ENCODE peak calls at places on chromosome 5, in nine cellular contexts. One of them, this sample, is unnamed.

GRCh38 chr5:61840354-61840753 is 465.7 kb upstream of the KIF2A start:
- DNase-seq in endodermal cell: peak
- DNase-seq in lung: no peak
- DNase-seq in kidney: no peak
- DNase-seq in progenitor cell of endocrine pancreas: no peak
- DNase-seq in foreskin fibroblast: no peak
- DNase-seq in lower lobe of right lung: no peak
- DNase-seq in dorsolateral prefrontal cortex: no peak
- DNase-seq in GM13977: no peak
- DNase-seq in this sample: no peak

GRCh38 chr5:112752335-112752734 is 14.7 kb downstream of the APC start:
- DNase-seq in endodermal cell: no peak
- DNase-seq in lung: no peak
- DNase-seq in kidney: no peak
- DNase-seq in progenitor cell of endocrine pancreas: no peak
- DNase-seq in foreskin fibroblast: no peak
- DNase-seq in lower lobe of right lung: no peak
- DNase-seq in dorsolateral prefrontal cortex: no peak
- DNase-seq in GM13977: no peak
- DNase-seq in this sample: no peak

GRCh38 chr5:134877159-134877558 is 3.0 kb downstream of the TXNDC15 start:
- DNase-seq in endodermal cell: no peak
- DNase-seq in lung: no peak
- DNase-seq in kidney: no peak
- DNase-seq in progenitor cell of endocrine pancreas: no peak
- DNase-seq in foreskin fibroblast: no peak
- DNase-seq in lower lobe of right lung: no peak
- DNase-seq in dorsolateral prefrontal cortex: no peak
- DNase-seq in GM13977: peak
- DNase-seq in this sample: no peak

GRCh38 chr5:123752576-123752975 is 240.6 kb downstream of the CSNK1G3 start:
- DNase-seq in endodermal cell: no peak
- DNase-seq in lung: no peak
- DNase-seq in kidney: no peak
- DNase-seq in progenitor cell of endocrine pancreas: no peak
- DNase-seq in foreskin fibroblast: peak
- DNase-seq in lower lobe of right lung: no peak
- DNase-seq in dorsolateral prefrontal cortex: no peak
- DNase-seq in GM13977: no peak
- DNase-seq in this sample: no peak

GRCh38 chr5:134511796-134512660 is 13.4 kb upstream of the JADE2 start:
- DNase-seq in endodermal cell: peak
- DNase-seq in lung: peak
- DNase-seq in kidney: peak
- DNase-seq in progenitor cell of endocrine pancreas: no peak
- DNase-seq in foreskin fibroblast: peak
- DNase-seq in lower lobe of right lung: peak
- DNase-seq in dorsolateral prefrontal cortex: no peak
- DNase-seq in GM13977: no peak
- DNase-seq in this sample: no peak

GRCh38 chr5:78677777-78678668 is 29.5 kb upstream of the LHFPL2 start:
- DNase-seq in endodermal cell: no peak
- DNase-seq in lung: no peak
- DNase-seq in kidney: peak
- DNase-seq in progenitor cell of endocrine pancreas: no peak
- DNase-seq in foreskin fibroblast: peak
- DNase-seq in lower lobe of right lung: no peak
- DNase-seq in dorsolateral prefrontal cortex: no peak
- DNase-seq in GM13977: peak
- DNase-seq in this sample: no peak

GRCh38 chr5:126594676-126595485 is at the start of gene ALDH7A1:
- DNase-seq in endodermal cell: peak
- DNase-seq in lung: peak
- DNase-seq in kidney: peak
- DNase-seq in progenitor cell of endocrine pancreas: peak
- DNase-seq in foreskin fibroblast: peak
- DNase-seq in lower lobe of right lung: peak
- DNase-seq in dorsolateral prefrontal cortex: peak
- DNase-seq in GM13977: peak
- DNase-seq in this sample: peak

GRCh38 chr5:8843766-8844165 is 702.1 kb downstream of the SEMA5A start:
- DNase-seq in endodermal cell: no peak
- DNase-seq in lung: no peak
- DNase-seq in kidney: no peak
- DNase-seq in progenitor cell of endocrine pancreas: no peak
- DNase-seq in foreskin fibroblast: peak
- DNase-seq in lower lobe of right lung: no peak
- DNase-seq in dorsolateral prefrontal cortex: no peak
- DNase-seq in GM13977: no peak
- DNase-seq in this sample: no peak

GRCh38 chr5:148687427-148687826 is 33.1 kb upstream of the HTR4 start:
- DNase-seq in endodermal cell: peak
- DNase-seq in lung: no peak
- DNase-seq in kidney: no peak
- DNase-seq in progenitor cell of endocrine pancreas: no peak
- DNase-seq in foreskin fibroblast: peak
- DNase-seq in lower lobe of right lung: no peak
- DNase-seq in dorsolateral prefrontal cortex: no peak
- DNase-seq in GM13977: no peak
- DNase-seq in this sample: peak

GRCh38 chr5:33807771-33808170 is 84.0 kb downstream of the ADAMTS12 start:
- DNase-seq in endodermal cell: no peak
- DNase-seq in lung: no peak
- DNase-seq in kidney: no peak
- DNase-seq in progenitor cell of endocrine pancreas: no peak
- DNase-seq in foreskin fibroblast: peak
- DNase-seq in lower lobe of right lung: no peak
- DNase-seq in dorsolateral prefrontal cortex: no peak
- DNase-seq in GM13977: no peak
- DNase-seq in this sample: no peak

GRCh38 chr5:180085837-180086236 is 14.3 kb upstream of the RNF130 start:
- DNase-seq in endodermal cell: peak
- DNase-seq in lung: no peak
- DNase-seq in kidney: no peak
- DNase-seq in progenitor cell of endocrine pancreas: no peak
- DNase-seq in foreskin fibroblast: no peak
- DNase-seq in lower lobe of right lung: no peak
- DNase-seq in dorsolateral prefrontal cortex: no peak
- DNase-seq in GM13977: no peak
- DNase-seq in this sample: no peak

GRCh38 chr5:72156921-72157320 is 49.6 kb downstream of the MAP1B start:
- DNase-seq in endodermal cell: no peak
- DNase-seq in lung: no peak
- DNase-seq in kidney: no peak
- DNase-seq in progenitor cell of endocrine pancreas: no peak
- DNase-seq in foreskin fibroblast: peak
- DNase-seq in lower lobe of right lung: no peak
- DNase-seq in dorsolateral prefrontal cortex: no peak
- DNase-seq in GM13977: no peak
- DNase-seq in this sample: no peak

GRCh38 chr5:73701566-73701965 is 75.6 kb downstream of the ARHGEF28 start:
- DNase-seq in endodermal cell: no peak
- DNase-seq in lung: no peak
- DNase-seq in kidney: no peak
- DNase-seq in progenitor cell of endocrine pancreas: no peak
- DNase-seq in foreskin fibroblast: no peak
- DNase-seq in lower lobe of right lung: no peak
- DNase-seq in dorsolateral prefrontal cortex: no peak
- DNase-seq in GM13977: no peak
- DNase-seq in this sample: no peak

GRCh38 chr5:73702534-73702933 is 76.5 kb downstream of the ARHGEF28 start:
- DNase-seq in endodermal cell: no peak
- DNase-seq in lung: no peak
- DNase-seq in kidney: no peak
- DNase-seq in progenitor cell of endocrine pancreas: no peak
- DNase-seq in foreskin fibroblast: no peak
- DNase-seq in lower lobe of right lung: no peak
- DNase-seq in dorsolateral prefrontal cortex: no peak
- DNase-seq in GM13977: no peak
- DNase-seq in this sample: no peak

GRCh38 chr5:73702951-73703350 is 77.0 kb downstream of the ARHGEF28 start:
- DNase-seq in endodermal cell: no peak
- DNase-seq in lung: no peak
- DNase-seq in kidney: no peak
- DNase-seq in progenitor cell of endocrine pancreas: no peak
- DNase-seq in foreskin fibroblast: no peak
- DNase-seq in lower lobe of right lung: no peak
- DNase-seq in dorsolateral prefrontal cortex: no peak
- DNase-seq in GM13977: no peak
- DNase-seq in this sample: no peak

GRCh38 chr5:73706963-73707362 is 81.0 kb downstream of the ARHGEF28 start:
- DNase-seq in endodermal cell: no peak
- DNase-seq in lung: no peak
- DNase-seq in kidney: no peak
- DNase-seq in progenitor cell of endocrine pancreas: no peak
- DNase-seq in foreskin fibroblast: no peak
- DNase-seq in lower lobe of right lung: no peak
- DNase-seq in dorsolateral prefrontal cortex: no peak
- DNase-seq in GM13977: no peak
- DNase-seq in this sample: no peak

DNA sequence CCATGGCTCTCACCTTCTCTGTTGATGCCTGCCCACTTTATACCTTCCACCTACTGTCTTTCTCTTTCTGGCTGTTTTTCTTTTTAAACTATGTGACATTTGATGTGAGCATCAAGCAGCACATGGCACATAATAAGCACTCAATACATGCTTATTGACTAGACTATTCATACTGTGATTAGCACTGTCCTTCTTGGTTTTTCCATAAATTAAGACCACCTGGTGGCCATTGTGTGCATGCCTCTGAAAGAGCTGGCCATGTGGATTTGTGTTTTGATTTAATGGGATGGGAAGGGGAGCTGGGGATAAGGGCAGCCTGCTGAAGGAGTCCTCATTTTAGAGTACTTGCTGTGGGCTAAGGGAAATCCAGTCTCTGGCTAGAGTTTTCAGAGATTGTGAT is 79.4 kb downstream of the ARHGEF28 start:
- DNase-seq in endodermal cell: no peak
- DNase-seq in lung: no peak
- DNase-seq in kidney: no peak
- DNase-seq in progenitor cell of endocrine pancreas: no peak
- DNase-seq in foreskin fibroblast: no peak
- DNase-seq in lower lobe of right lung: no peak
- DNase-seq in dorsolateral prefrontal cortex: no peak
- DNase-seq in GM13977: no peak
- DNase-seq in this sample: no peak
- TF ChIP-seq CTCF in endodermal cell: peak
- TF ChIP-seq CTCF in lung: no peak
- TF ChIP-seq CTCF in kidney: no peak
- TF ChIP-seq CTCF in progenitor cell of endocrine pancreas: peak
- TF ChIP-seq CTCF in foreskin fibroblast: no peak
- TF ChIP-seq CTCF in lower lobe of right lung: no peak
- TF ChIP-seq CTCF in dorsolateral prefrontal cortex: no peak
- TF ChIP-seq CTCF in GM13977: no peak
- TF ChIP-seq CTCF in this sample: no peak

GRCh38 chr5:172868924-172869565 is 35.0 kb downstream of the ERGIC1 start:
- DNase-seq in endodermal cell: no peak
- DNase-seq in lung: peak
- DNase-seq in kidney: peak
- DNase-seq in progenitor cell of endocrine pancreas: no peak
- DNase-seq in foreskin fibroblast: peak
- DNase-seq in lower lobe of right lung: peak
- DNase-seq in dorsolateral prefrontal cortex: peak
- DNase-seq in GM13977: no peak
- DNase-seq in this sample: no peak
- TF ChIP-seq CTCF in endodermal cell: no peak
- TF ChIP-seq CTCF in lung: no peak
- TF ChIP-seq CTCF in kidney: no peak
- TF ChIP-seq CTCF in progenitor cell of endocrine pancreas: no peak
- TF ChIP-seq CTCF in foreskin fibroblast: peak
- TF ChIP-seq CTCF in lower lobe of right lung: peak
- TF ChIP-seq CTCF in dorsolateral prefrontal cortex: no peak
- TF ChIP-seq CTCF in GM13977: no peak
- TF ChIP-seq CTCF in this sample: no peak

GRCh38 chr5:158898185-158899177 is 201.2 kb downstream of the EBF1 start:
- DNase-seq in endodermal cell: no peak
- DNase-seq in lung: no peak
- DNase-seq in kidney: no peak
- DNase-seq in progenitor cell of endocrine pancreas: no peak
- DNase-seq in foreskin fibroblast: no peak
- DNase-seq in lower lobe of right lung: no peak
- DNase-seq in dorsolateral prefrontal cortex: no peak
- DNase-seq in GM13977: peak
- DNase-seq in this sample: no peak

GRCh38 chr5:158895573-158895972 is 204.1 kb downstream of the EBF1 start:
- DNase-seq in endodermal cell: peak
- DNase-seq in lung: no peak
- DNase-seq in kidney: no peak
- DNase-seq in progenitor cell of endocrine pancreas: no peak
- DNase-seq in foreskin fibroblast: peak
- DNase-seq in lower lobe of right lung: no peak
- DNase-seq in dorsolateral prefrontal cortex: no peak
- DNase-seq in GM13977: no peak
- DNase-seq in this sample: no peak

GRCh38 chr5:158899792-158900191 is 199.9 kb downstream of the EBF1 start:
- DNase-seq in endodermal cell: no peak
- DNase-seq in lung: peak
- DNase-seq in kidney: peak
- DNase-seq in progenitor cell of endocrine pancreas: no peak
- DNase-seq in foreskin fibroblast: peak
- DNase-seq in lower lobe of right lung: no peak
- DNase-seq in dorsolateral prefrontal cortex: no peak
- DNase-seq in GM13977: no peak
- DNase-seq in this sample: no peak

GRCh38 chr5:158897444-158898160 is 202.1 kb downstream of the EBF1 start:
- DNase-seq in endodermal cell: no peak
- DNase-seq in lung: no peak
- DNase-seq in kidney: no peak
- DNase-seq in progenitor cell of endocrine pancreas: no peak
- DNase-seq in foreskin fibroblast: no peak
- DNase-seq in lower lobe of right lung: no peak
- DNase-seq in dorsolateral prefrontal cortex: no peak
- DNase-seq in GM13977: no peak
- DNase-seq in this sample: no peak

GRCh38 chr5:158899201-158899600 is 200.5 kb downstream of the EBF1 start:
- DNase-seq in endodermal cell: no peak
- DNase-seq in lung: no peak
- DNase-seq in kidney: no peak
- DNase-seq in progenitor cell of endocrine pancreas: no peak
- DNase-seq in foreskin fibroblast: peak
- DNase-seq in lower lobe of right lung: no peak
- DNase-seq in dorsolateral prefrontal cortex: no peak
- DNase-seq in GM13977: no peak
- DNase-seq in this sample: no peak
- TF ChIP-seq CTCF in endodermal cell: no peak
- TF ChIP-seq CTCF in lung: no peak
- TF ChIP-seq CTCF in kidney: no peak
- TF ChIP-seq CTCF in progenitor cell of endocrine pancreas: no peak
- TF ChIP-seq CTCF in foreskin fibroblast: no peak
- TF ChIP-seq CTCF in lower lobe of right lung: no peak
- TF ChIP-seq CTCF in dorsolateral prefrontal cortex: no peak
- TF ChIP-seq CTCF in GM13977: no peak
- TF ChIP-seq CTCF in this sample: no peak

DNA sequence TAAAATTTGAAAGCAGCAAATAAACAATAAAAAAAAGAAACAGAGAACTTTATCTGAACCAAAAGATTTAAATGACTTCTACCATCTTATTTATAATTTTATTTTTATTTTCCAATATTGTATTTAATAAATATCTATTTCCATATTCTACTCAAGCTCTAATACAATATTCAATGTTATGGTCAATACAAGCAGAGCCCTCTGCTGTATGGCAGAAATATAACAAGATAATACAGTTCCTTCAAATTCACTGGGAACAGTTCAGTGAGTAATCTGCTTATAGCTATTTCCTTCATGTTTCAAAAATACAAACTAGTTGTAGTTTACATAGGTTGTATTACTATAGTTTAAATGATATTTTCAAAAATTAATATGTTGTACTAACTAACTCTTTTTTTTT is 332.7 kb downstream of the PRDM9 start:
- DNase-seq in endodermal cell: no peak
- DNase-seq in lung: no peak
- DNase-seq in kidney: no peak
- DNase-seq in progenitor cell of endocrine pancreas: no peak
- DNase-seq in foreskin fibroblast: no peak
- DNase-seq in lower lobe of right lung: no peak
- DNase-seq in dorsolateral prefrontal cortex: no peak
- DNase-seq in GM13977: no peak
- DNase-seq in this sample: no peak
- TF ChIP-seq CTCF in endodermal cell: peak
- TF ChIP-seq CTCF in lung: no peak
- TF ChIP-seq CTCF in kidney: no peak
- TF ChIP-seq CTCF in progenitor cell of endocrine pancreas: peak
- TF ChIP-seq CTCF in foreskin fibroblast: no peak
- TF ChIP-seq CTCF in lower lobe of right lung: no peak
- TF ChIP-seq CTCF in dorsolateral prefrontal cortex: peak
- TF ChIP-seq CTCF in GM13977: peak
- TF ChIP-seq CTCF in this sample: no peak